ENCODE peak calls at places on chromosome 19, in nine cellular contexts. K, Q, E, D, O, Y, V, M and Z are unnamed samples.

GRCh38 chr19:1266818-1267440 is 2.2 kb upstream of the CIRBP start:
- DNase-seq in Y (peak; percentile 48), O (no peak), V (peak; percentile 84), D (peak; percentile 82), E (peak; percentile 74), M (no peak), K (peak; percentile 53), Q (peak; percentile 85), Z (peak; percentile 59)

GRCh38 chr19:33375760-33376159 is 2.3 kb downstream of the CEBPG start:
- DNase-seq in K (peak; percentile 7), O (no peak), Q (no peak), D (peak; percentile 34), V (no peak), M (no peak), Y (peak; percentile 60), E (no peak), Z (peak; percentile 58)

GRCh38 chr19:15253513-15253912 is 21.3 kb upstream of the EPHX3 start:
- DNase-seq in Q (peak; percentile 63), M (no peak), Y (no peak), D (no peak), O (no peak), V (no peak), E (no peak), K (no peak), Z (no peak)

GRCh38 chr19:11905928-11906327 is 18.3 kb downstream of the ZNF69 start:
- DNase-seq in O (no peak), M (no peak), D (no peak), V (no peak), Y (no peak), Q (no peak), K (no peak), E (no peak), Z (no peak)

GRCh38 chr19:49921871-49922755 is 6.9 kb upstream of the ATF5 start:
- DNase-seq in D (no peak), K (no peak), O (no peak), Q (no peak), V (no peak), E (no peak), M (no peak), Y (peak; percentile 51), Z (peak; percentile 64)

GRCh38 chr19:13841339-13842293 is 35.3 kb upstream of the NANOS3 start:
- DNase-seq in D (peak; percentile 37), V (no peak), M (no peak), O (no peak), E (no peak), K (no peak), Q (no peak), Y (peak; percentile 69), Z (peak; percentile 52)

GRCh38 chr19:16541526-16542044 is 652 bp downstream of the CHERP start:
- DNase-seq in V (no peak), O (no peak), D (peak; percentile 17), Q (peak; percentile 33), K (no peak), Y (peak; percentile 27), E (no peak), M (no peak), Z (peak; percentile 13)

GRCh38 chr19:55484571-55485438 is at the start of gene NAT14:
- DNase-seq in V (peak; percentile 76), M (peak; percentile 91), K (peak; percentile 44), D (peak; percentile 83), O (peak; percentile 97), Q (peak; percentile 92), E (peak; percentile 38), Y (peak; percentile 52), Z (peak; percentile 67)

GRCh38 chr19:38061294-38061693 is 154.3 kb downstream of the SIPA1L3 start:
- DNase-seq in Y (peak; percentile 93), E (no peak), M (no peak), V (peak; percentile 55), D (no peak), O (no peak), Q (no peak), K (peak; percentile 43), Z (peak; percentile 92)

GRCh38 chr19:13053761-13054604 is 48.7 kb downstream of the LYL1 start:
- DNase-seq in V (peak; percentile 61), M (no peak), Y (peak; percentile 99), D (no peak), O (no peak), Q (peak; percentile 88), E (peak; percentile 91), K (peak; percentile 89), Z (peak; percentile 98)

GRCh38 chr19:1465191-1466016 is 13.6 kb downstream of the C19orf25 start:
- DNase-seq in K (no peak), V (no peak), O (no peak), D (no peak), E (peak; percentile 41), Q (peak; percentile 86), M (no peak), Y (no peak), Z (no peak)

GRCh38 chr19:10189631-10190425 is 4.9 kb downstream of the DNMT1 start:
- DNase-seq in M (no peak), V (no peak), O (no peak), Q (no peak), K (no peak), E (no peak), D (no peak), Y (no peak), Z (no peak)

GRCh38 chr19:2507109-2507508 is 31.2 kb downstream of the GADD45B start:
- DNase-seq in E (peak; percentile 71), D (peak; percentile 45), O (no peak), M (no peak), V (no peak), K (peak; percentile 13), Q (peak; percentile 84), Y (peak; percentile 39), Z (peak; percentile 29)

GRCh38 chr19:23762884-23763711 is 4.4 kb upstream of the ZNF681 start:
- DNase-seq in K (peak; percentile 50), Y (no peak), O (peak; percentile 25), V (peak; percentile 72), D (peak; percentile 94), E (peak; percentile 91), Q (peak; percentile 97), M (peak; percentile 52), Z (peak; percentile 73)

GRCh38 chr19:46617566-46618079 is 7.3 kb downstream of the PTGIR start:
- DNase-seq in D (no peak), M (no peak), O (no peak), K (no peak), Q (no peak), V (no peak), Y (no peak), E (no peak), Z (no peak)

GRCh38 chr19:54415208-54415900 is at the start of gene TTYH1:
- DNase-seq in Y (no peak), V (no peak), K (no peak), Q (no peak), M (peak; percentile 68), D (no peak), O (peak; percentile 75), E (no peak), Z (no peak)

GRCh38 chr19:34131100-34131499 is 41.2 kb upstream of the LSM14A start:
- DNase-seq in Q (no peak), K (no peak), M (no peak), O (no peak), Y (no peak), E (no peak), D (no peak), V (no peak), Z (peak; percentile 35)